ENCODE peak calls at places on chromosomes 3 and 15, in five cellular contexts. One of them, this sample, is unnamed.

GRCh38 chr3:197021231-197021630 is 8.4 kb downstream of the MELTF start:
- DNase-seq in adrenal gland: no peak
- DNase-seq in fibroblast of pulmonary artery: no peak
- DNase-seq in brain microvascular endothelial cell: no peak
- DNase-seq in WERI-Rb-1: no peak
- DNase-seq in this sample: no peak

GRCh38 chr15:56824174-56824573 is 90.9 kb upstream of the ZNF280D start:
- DNase-seq in adrenal gland: no peak
- DNase-seq in fibroblast of pulmonary artery: no peak
- DNase-seq in brain microvascular endothelial cell: no peak
- DNase-seq in WERI-Rb-1: no peak
- DNase-seq in this sample: no peak

GRCh38 chr15:85785887-85786777 is 8.6 kb downstream of the KLHL25 start:
- DNase-seq in adrenal gland: peak; percentile 77
- DNase-seq in fibroblast of pulmonary artery: no peak
- DNase-seq in brain microvascular endothelial cell: peak; percentile 33
- DNase-seq in WERI-Rb-1: peak; percentile 72
- DNase-seq in this sample: peak; percentile 78

GRCh38 chr15:65641723-65642475 is 20.2 kb downstream of the SLC24A1 start:
- DNase-seq in adrenal gland: no peak
- DNase-seq in fibroblast of pulmonary artery: no peak
- DNase-seq in brain microvascular endothelial cell: no peak
- DNase-seq in WERI-Rb-1: peak; percentile 90
- DNase-seq in this sample: no peak

GRCh38 chr3:184381261-184382224 is 1.7 kb downstream of the CHRD start:
- DNase-seq in adrenal gland: peak; percentile 59
- DNase-seq in fibroblast of pulmonary artery: no peak
- DNase-seq in brain microvascular endothelial cell: no peak
- DNase-seq in WERI-Rb-1: no peak
- DNase-seq in this sample: no peak

GRCh38 chr15:52438047-52438446 is 90.6 kb downstream of the MYO5A start:
- DNase-seq in adrenal gland: no peak
- DNase-seq in fibroblast of pulmonary artery: peak; percentile 72
- DNase-seq in brain microvascular endothelial cell: no peak
- DNase-seq in WERI-Rb-1: no peak
- DNase-seq in this sample: peak; percentile 84

GRCh38 chr3:23275814-23276213 is 72.7 kb downstream of the UBE2E2 start:
- DNase-seq in adrenal gland: no peak
- DNase-seq in fibroblast of pulmonary artery: no peak
- DNase-seq in brain microvascular endothelial cell: no peak
- DNase-seq in WERI-Rb-1: no peak
- DNase-seq in this sample: no peak

GRCh38 chr3:155079795-155080546 is at the start of gene MME:
- DNase-seq in adrenal gland: no peak
- DNase-seq in fibroblast of pulmonary artery: peak; percentile 86
- DNase-seq in brain microvascular endothelial cell: peak; percentile 27
- DNase-seq in WERI-Rb-1: peak; percentile 68
- DNase-seq in this sample: no peak

GRCh38 chr3:111845996-111846395 is 13.1 kb upstream of the PHLDB2 start:
- DNase-seq in adrenal gland: no peak
- DNase-seq in fibroblast of pulmonary artery: peak; percentile 67
- DNase-seq in brain microvascular endothelial cell: peak; percentile 39
- DNase-seq in WERI-Rb-1: no peak
- DNase-seq in this sample: no peak

GRCh38 chr3:67637255-67637900 is 17.0 kb downstream of the SUCLG2 start:
- DNase-seq in adrenal gland: no peak
- DNase-seq in fibroblast of pulmonary artery: no peak
- DNase-seq in brain microvascular endothelial cell: no peak
- DNase-seq in WERI-Rb-1: no peak
- DNase-seq in this sample: no peak

GRCh38 chr3:149507491-149508324 is 33.2 kb downstream of the TM4SF4 start:
- DNase-seq in adrenal gland: no peak
- DNase-seq in fibroblast of pulmonary artery: peak; percentile 60
- DNase-seq in brain microvascular endothelial cell: peak; percentile 37
- DNase-seq in WERI-Rb-1: no peak
- DNase-seq in this sample: peak; percentile 42

GRCh38 chr3:155919728-155920127 is 49.3 kb downstream of the GMPS start:
- DNase-seq in adrenal gland: no peak
- DNase-seq in fibroblast of pulmonary artery: no peak
- DNase-seq in brain microvascular endothelial cell: no peak
- DNase-seq in WERI-Rb-1: no peak
- DNase-seq in this sample: peak; percentile 96

GRCh38 chr15:39344662-39345141 is 236.2 kb upstream of the THBS1 start:
- DNase-seq in adrenal gland: no peak
- DNase-seq in fibroblast of pulmonary artery: peak; percentile 6
- DNase-seq in brain microvascular endothelial cell: no peak
- DNase-seq in WERI-Rb-1: no peak
- DNase-seq in this sample: peak; percentile 32

GRCh38 chr3:107884719-107885460 is 205.9 kb downstream of the CD47 start:
- DNase-seq in adrenal gland: no peak
- DNase-seq in fibroblast of pulmonary artery: peak; percentile 80
- DNase-seq in brain microvascular endothelial cell: no peak
- DNase-seq in WERI-Rb-1: no peak
- DNase-seq in this sample: peak; percentile 52

GRCh38 chr3:134487406-134487805 is 1.5 kb downstream of the CEP63 start:
- DNase-seq in adrenal gland: no peak
- DNase-seq in fibroblast of pulmonary artery: no peak
- DNase-seq in brain microvascular endothelial cell: no peak
- DNase-seq in WERI-Rb-1: no peak
- DNase-seq in this sample: no peak

GRCh38 chr3:129575987-129576364 is 30.5 kb downstream of the PLXND1 start:
- DNase-seq in adrenal gland: no peak
- DNase-seq in fibroblast of pulmonary artery: no peak
- DNase-seq in brain microvascular endothelial cell: no peak
- DNase-seq in WERI-Rb-1: no peak
- DNase-seq in this sample: no peak

GRCh38 chr15:36363335-36363734 is 216.1 kb upstream of the CDIN1 start:
- DNase-seq in adrenal gland: no peak
- DNase-seq in fibroblast of pulmonary artery: peak; percentile 76
- DNase-seq in brain microvascular endothelial cell: peak; percentile 48
- DNase-seq in WERI-Rb-1: no peak
- DNase-seq in this sample: peak; percentile 9

GRCh38 chr3:87437765-87438164 is 161.4 kb upstream of the POU1F1 start:
- DNase-seq in adrenal gland: no peak
- DNase-seq in fibroblast of pulmonary artery: no peak
- DNase-seq in brain microvascular endothelial cell: peak; percentile 72
- DNase-seq in WERI-Rb-1: no peak
- DNase-seq in this sample: peak; percentile 66

GRCh38 chr3:176431073-176431472 is 766.2 kb downstream of the TBL1XR1 start:
- DNase-seq in adrenal gland: no peak
- DNase-seq in fibroblast of pulmonary artery: no peak
- DNase-seq in brain microvascular endothelial cell: no peak
- DNase-seq in WERI-Rb-1: no peak
- DNase-seq in this sample: no peak

GRCh38 chr3:4720316-4721075 is 227.3 kb downstream of the ITPR1 start:
- DNase-seq in adrenal gland: peak; percentile 96
- DNase-seq in fibroblast of pulmonary artery: peak; percentile 93
- DNase-seq in brain microvascular endothelial cell: peak; percentile 77
- DNase-seq in WERI-Rb-1: peak; percentile 51
- DNase-seq in this sample: peak; percentile 62

GRCh38 chr15:65100427-65100826 is 14.6 kb downstream of the UBAP1L start:
- DNase-seq in adrenal gland: peak; percentile 47
- DNase-seq in fibroblast of pulmonary artery: no peak
- DNase-seq in brain microvascular endothelial cell: no peak
- DNase-seq in WERI-Rb-1: no peak
- DNase-seq in this sample: no peak

GRCh38 chr3:99172736-99173657 is 271.5 kb upstream of the DCBLD2 start:
- DNase-seq in adrenal gland: peak; percentile 84
- DNase-seq in fibroblast of pulmonary artery: peak; percentile 88
- DNase-seq in brain microvascular endothelial cell: peak; percentile 78
- DNase-seq in WERI-Rb-1: peak; percentile 61
- DNase-seq in this sample: peak; percentile 65

GRCh38 chr3:136990826-136991225 is 33.0 kb downstream of the IL20RB start:
- DNase-seq in adrenal gland: no peak
- DNase-seq in fibroblast of pulmonary artery: no peak
- DNase-seq in brain microvascular endothelial cell: no peak
- DNase-seq in WERI-Rb-1: no peak
- DNase-seq in this sample: peak; percentile 80

GRCh38 chr3:30751610-30752299 is 142.7 kb downstream of the GADL1 start:
- DNase-seq in adrenal gland: peak; percentile 64
- DNase-seq in fibroblast of pulmonary artery: peak; percentile 67
- DNase-seq in brain microvascular endothelial cell: peak; percentile 55
- DNase-seq in WERI-Rb-1: peak; percentile 54
- DNase-seq in this sample: peak; percentile 24

DNA sequence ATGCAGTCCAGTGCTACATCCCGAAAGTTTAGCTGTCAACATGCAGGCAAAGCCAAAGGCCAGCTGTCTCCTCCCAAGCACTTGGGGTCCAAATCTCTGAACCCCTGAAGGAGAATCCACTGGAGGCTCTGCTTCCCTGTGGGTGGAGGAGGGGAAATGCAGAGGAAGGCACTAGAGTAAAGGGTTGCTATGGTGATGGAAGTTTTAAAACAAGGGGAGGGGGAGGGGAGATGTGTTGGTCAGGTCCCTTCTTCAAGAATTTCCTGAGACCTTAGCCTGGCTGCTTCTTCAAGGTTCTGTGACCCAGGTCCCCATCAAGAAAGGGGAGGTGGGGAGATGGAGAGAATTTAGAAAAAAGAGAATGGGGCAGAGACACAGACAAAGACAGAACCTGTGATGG is 2.3 kb downstream of the CAMKV start:
- DNase-seq in adrenal gland: no peak
- DNase-seq in fibroblast of pulmonary artery: no peak
- DNase-seq in brain microvascular endothelial cell: no peak
- DNase-seq in WERI-Rb-1: no peak
- DNase-seq in this sample: no peak
- H3K4me3 ChIP-seq in adrenal gland: no peak overlapping the region
- H3K4me3 ChIP-seq in fibroblast of pulmonary artery: no peak overlapping the region
- H3K4me3 ChIP-seq in brain microvascular endothelial cell: no peak overlapping the region
- H3K4me3 ChIP-seq in WERI-Rb-1: no peak overlapping the region
- H3K4me3 ChIP-seq in this sample: no peak overlapping the region

DNA sequence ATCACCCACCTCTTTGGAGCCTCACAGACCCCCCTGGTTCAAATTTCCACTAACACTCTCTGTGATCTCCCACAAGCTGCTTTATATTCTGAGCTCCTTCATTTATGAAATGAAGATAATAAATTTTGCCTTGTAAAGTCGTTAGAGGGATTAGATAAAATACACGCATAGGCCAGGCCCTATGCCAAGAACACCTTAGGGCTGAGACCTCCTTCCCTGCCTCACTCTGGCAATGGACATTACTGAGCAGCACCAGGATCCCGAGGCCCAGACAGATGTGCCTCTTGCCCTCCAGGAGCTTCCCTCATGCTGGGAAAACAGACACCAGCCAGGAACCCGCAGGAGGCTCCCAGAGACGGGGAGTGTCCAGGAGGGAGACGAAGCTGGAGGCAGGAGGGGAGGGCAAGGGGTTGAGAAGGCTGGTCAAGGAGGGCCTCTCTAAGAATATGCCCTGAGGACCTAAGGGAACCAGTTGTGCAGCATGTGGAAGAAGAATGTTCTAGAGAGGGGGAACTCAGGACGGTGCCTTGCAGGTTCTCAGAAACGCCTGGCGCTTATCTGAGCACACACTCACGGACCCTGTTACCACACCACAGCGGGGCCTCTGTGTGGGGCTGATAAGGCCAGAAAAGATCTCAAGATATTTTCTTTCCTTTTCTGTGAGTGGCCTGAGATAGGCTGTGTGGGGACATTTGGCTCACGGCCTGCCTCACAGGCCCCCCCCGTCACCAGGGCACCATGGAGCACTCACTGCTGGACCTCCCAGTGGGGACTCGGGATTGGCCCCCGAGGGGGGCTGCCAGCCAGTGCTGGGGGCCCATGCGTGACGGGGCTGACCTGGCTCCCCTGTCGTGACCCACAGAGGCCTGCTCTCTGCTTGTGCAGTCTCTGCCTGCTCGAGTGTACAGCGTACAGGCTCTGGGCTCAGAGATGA is 21.9 kb upstream of the CYP11A1 start:
- DNase-seq in adrenal gland: no peak
- DNase-seq in fibroblast of pulmonary artery: no peak
- DNase-seq in brain microvascular endothelial cell: no peak
- DNase-seq in WERI-Rb-1: no peak
- DNase-seq in this sample: no peak
- H3K4me3 ChIP-seq in adrenal gland: no peak overlapping the region
- H3K4me3 ChIP-seq in fibroblast of pulmonary artery: no peak overlapping the region
- H3K4me3 ChIP-seq in brain microvascular endothelial cell: no peak overlapping the region
- H3K4me3 ChIP-seq in WERI-Rb-1: no peak overlapping the region
- H3K4me3 ChIP-seq in this sample: no peak overlapping the region

DNA sequence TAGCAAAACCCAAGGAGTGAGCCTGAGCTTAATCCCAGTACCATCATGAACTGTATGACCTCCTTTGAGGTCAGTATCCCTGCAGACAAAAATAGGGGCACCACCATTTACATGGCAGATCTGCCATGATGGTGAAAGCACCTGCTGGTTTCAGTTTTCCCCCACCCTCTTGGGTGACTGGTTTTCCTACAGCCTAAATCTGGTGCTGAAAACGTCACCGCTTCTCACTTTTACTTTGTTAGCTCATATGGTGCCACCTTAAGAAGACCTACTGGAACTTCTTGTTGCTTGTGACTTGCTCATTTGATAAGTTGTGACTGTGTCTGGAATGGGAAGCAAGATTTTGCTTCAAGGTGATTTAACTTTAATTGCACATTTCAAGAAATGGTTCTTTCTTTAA is 5.1 kb downstream of the PPP1R2 start:
- DNase-seq in adrenal gland: no peak
- DNase-seq in fibroblast of pulmonary artery: no peak
- DNase-seq in brain microvascular endothelial cell: no peak
- DNase-seq in WERI-Rb-1: no peak
- DNase-seq in this sample: no peak
- H3K4me3 ChIP-seq in adrenal gland: no peak overlapping the region
- H3K4me3 ChIP-seq in fibroblast of pulmonary artery: no peak overlapping the region
- H3K4me3 ChIP-seq in brain microvascular endothelial cell: no peak overlapping the region
- H3K4me3 ChIP-seq in WERI-Rb-1: no peak overlapping the region
- H3K4me3 ChIP-seq in this sample: no peak overlapping the region

DNA sequence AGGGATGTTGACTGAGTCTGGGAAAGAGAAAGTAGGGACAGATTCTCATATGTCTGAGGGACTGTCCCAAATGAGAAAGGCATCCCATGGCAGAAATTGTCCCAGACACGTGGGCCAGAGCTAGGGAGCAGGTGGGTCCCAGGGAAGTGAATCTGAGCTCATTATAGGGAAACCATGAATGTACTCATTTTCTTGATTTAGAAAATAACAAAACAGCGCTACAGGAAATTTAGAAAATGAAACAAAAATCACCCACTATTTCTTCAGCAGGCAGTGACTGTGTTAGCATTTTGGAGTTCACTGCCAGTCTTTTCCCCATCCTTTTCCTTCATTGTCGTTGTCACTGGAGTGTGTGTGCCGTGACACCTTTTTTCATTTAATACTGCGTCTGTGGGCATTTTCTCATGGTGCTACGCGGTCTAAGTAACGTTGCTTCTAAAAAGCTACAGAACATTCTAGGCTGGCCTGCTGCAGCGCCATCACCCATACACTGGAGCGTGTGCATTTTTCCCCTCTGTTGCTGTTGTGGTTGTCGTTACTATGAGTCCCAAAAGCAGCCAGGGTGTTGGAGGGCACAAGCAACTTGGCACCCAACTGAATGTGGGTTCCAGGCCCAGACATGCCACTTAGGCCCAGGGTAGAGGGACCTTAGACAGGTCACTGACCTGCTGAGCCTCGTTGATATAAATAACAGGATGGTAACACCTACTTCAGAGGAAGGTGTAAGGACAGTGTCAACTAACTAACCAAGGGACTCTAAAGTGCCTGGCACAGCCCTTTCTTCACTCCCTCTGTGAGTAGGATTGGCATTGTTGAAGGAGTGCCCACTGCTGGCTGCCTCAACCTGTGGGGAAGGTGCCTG is 3.2 kb downstream of the CSK start:
- DNase-seq in adrenal gland: no peak
- DNase-seq in fibroblast of pulmonary artery: no peak
- DNase-seq in brain microvascular endothelial cell: no peak
- DNase-seq in WERI-Rb-1: no peak
- DNase-seq in this sample: no peak
- H3K4me3 ChIP-seq in adrenal gland: no peak overlapping the region
- H3K4me3 ChIP-seq in fibroblast of pulmonary artery: no peak overlapping the region
- H3K4me3 ChIP-seq in brain microvascular endothelial cell: no peak overlapping the region
- H3K4me3 ChIP-seq in WERI-Rb-1: no peak overlapping the region
- H3K4me3 ChIP-seq in this sample: no peak overlapping the region

GRCh38 chr3:25573386-25574171 is 91.1 kb downstream of the TOP2B start:
- DNase-seq in adrenal gland: no peak
- DNase-seq in fibroblast of pulmonary artery: no peak
- DNase-seq in brain microvascular endothelial cell: peak; percentile 61
- DNase-seq in WERI-Rb-1: no peak
- DNase-seq in this sample: no peak
- H3K4me3 ChIP-seq in adrenal gland: no peak overlapping the region
- H3K4me3 ChIP-seq in fibroblast of pulmonary artery: no peak overlapping the region
- H3K4me3 ChIP-seq in brain microvascular endothelial cell: no peak overlapping the region
- H3K4me3 ChIP-seq in WERI-Rb-1: no peak overlapping the region
- H3K4me3 ChIP-seq in this sample: no peak overlapping the region